ENCODE peak calls at places on chromosomes 6 and 20, in nine cellular contexts. O, H, S, I, Q, N, B, W and D are unnamed samples.

GRCh38 chr20:39876974-39877615 is 811.9 kb downstream of the MAFB start:
- DNase-seq in W (no peak), O (no peak), N (no peak), I (no peak), S (no peak), B (no peak), Q (no peak), H (no peak), D (no peak)

GRCh38 chr20:37207176-37207575 is 27.8 kb upstream of the MROH8 start:
- DNase-seq in Q (no peak), B (peak; percentile 73), O (no peak), I (no peak), S (no peak), W (no peak), N (no peak), H (no peak), D (no peak)

GRCh38 chr6:31834367-31834703 is 6.8 kb downstream of the HSPA1B start:
- DNase-seq in B (peak; percentile 96), S (peak; percentile 79), Q (peak; percentile 91), O (peak; percentile 60), W (peak; percentile 87), N (peak; percentile 78), H (peak; percentile 90), I (peak; percentile 70), D (peak; percentile 96)

GRCh38 chr6:55774542-55775318 is 100.7 kb downstream of the BMP5 start:
- DNase-seq in S (no peak), O (no peak), N (no peak), I (no peak), Q (no peak), H (no peak), B (no peak), W (no peak), D (no peak)

GRCh38 chr20:21048841-21049273 is 57.3 kb downstream of the LINC00237 start:
- DNase-seq in W (peak; percentile 48), B (no peak), Q (peak; percentile 52), H (peak; percentile 20), N (no peak), S (peak; percentile 3), I (peak; percentile 21), O (no peak), D (peak; percentile 62)

GRCh38 chr6:11209941-11210340 is 22.5 kb downstream of the NEDD9 start:
- DNase-seq in O (no peak), I (no peak), W (no peak), Q (peak; percentile 42), S (no peak), H (no peak), B (no peak), N (no peak), D (no peak)

GRCh38 chr6:39724787-39725631 is at the start of gene KIF6:
- DNase-seq in W (peak; percentile 83), N (peak; percentile 96), S (peak; percentile 60), I (peak; percentile 39), Q (peak; percentile 88), B (peak; percentile 91), H (peak; percentile 58), O (peak; percentile 68), D (no peak)

GRCh38 chr6:126927841-126928240 is 190.6 kb upstream of the RSPO3 start:
- DNase-seq in I (no peak), B (no peak), N (no peak), W (no peak), H (no peak), O (no peak), Q (no peak), S (no peak), D (no peak)

GRCh38 chr6:105669232-105669631 is 266.4 kb upstream of the PREP start:
- DNase-seq in N (no peak), Q (no peak), O (no peak), W (no peak), B (no peak), S (no peak), I (no peak), H (no peak), D (no peak)

GRCh38 chr6:54775586-54775985 is 71.0 kb upstream of the FAM83B start:
- DNase-seq in Q (no peak), B (no peak), H (no peak), N (no peak), W (no peak), O (no peak), I (no peak), S (no peak), D (no peak)

GRCh38 chr20:50646483-50646996 is 44.8 kb downstream of the RIPOR3 start:
- DNase-seq in W (no peak), I (no peak), H (peak; percentile 34), Q (no peak), B (peak; percentile 77), O (peak; percentile 89), S (no peak), N (no peak), D (no peak)

GRCh38 chr6:141562181-141562800 is 570.4 kb upstream of the GJE1 start:
- DNase-seq in S (no peak), B (peak; percentile 40), N (peak; percentile 7), O (no peak), Q (peak; percentile 87), W (peak; percentile 41), H (no peak), I (no peak), D (peak; percentile 66)

GRCh38 chr20:8633366-8633765 is 435.5 kb upstream of the PLCB4 start:
- DNase-seq in O (no peak), W (peak; percentile 15), S (no peak), Q (peak; percentile 43), N (no peak), H (peak; percentile 73), B (peak; percentile 79), I (no peak), D (no peak)

GRCh38 chr6:39073471-39074355 is 25.1 kb downstream of the GLP1R start:
- DNase-seq in W (no peak), I (no peak), H (no peak), B (no peak), O (no peak), N (no peak), S (no peak), Q (no peak), D (no peak)

GRCh38 chr6:45191414-45191813 is 136.7 kb upstream of the RUNX2 start:
- DNase-seq in W (no peak), B (no peak), I (no peak), Q (no peak), O (no peak), N (no peak), S (no peak), H (no peak), D (no peak)

GRCh38 chr6:2857580-2858337 is 16.1 kb upstream of the SERPINB1 start:
- DNase-seq in B (peak; percentile 70), I (peak; percentile 66), H (peak; percentile 91), N (no peak), S (peak; percentile 74), O (no peak), W (no peak), Q (peak; percentile 92), D (peak; percentile 61)

GRCh38 chr20:20130399-20130798 is 78.1 kb downstream of the CFAP61 start:
- DNase-seq in W (peak; percentile 18), S (peak; percentile 16), H (peak; percentile 26), I (no peak), B (no peak), O (no peak), N (no peak), Q (peak; percentile 18), D (peak; percentile 18)

GRCh38 chr6:127210725-127211124 is 55.9 kb upstream of the RNF146 start:
- DNase-seq in H (no peak), W (no peak), O (no peak), Q (peak; percentile 28), B (no peak), N (no peak), I (no peak), S (no peak), D (no peak)

GRCh38 chr6:77245026-77245425 is 218.3 kb downstream of the HTR1B start:
- DNase-seq in I (no peak), N (no peak), H (no peak), Q (no peak), O (no peak), B (no peak), W (no peak), S (no peak), D (no peak)

GRCh38 chr20:35171753-35172433 is at the start of gene PROCR:
- DNase-seq in H (peak; percentile 99), W (peak; percentile 96), N (peak; percentile 18), I (no peak), B (peak; percentile 98), Q (peak; percentile 23), O (peak; percentile 70), S (peak; percentile 20), D (peak; percentile 99)

GRCh38 chr6:21019614-21020013 is 485.4 kb downstream of the CDKAL1 start:
- DNase-seq in S (no peak), I (no peak), B (no peak), N (no peak), W (no peak), Q (peak; percentile 20), H (no peak), O (no peak), D (no peak)

GRCh38 chr20:21179796-21180195 is 53.9 kb downstream of the KIZ start:
- DNase-seq in W (no peak), O (peak; percentile 32), N (no peak), H (no peak), Q (no peak), I (no peak), S (no peak), B (peak; percentile 78), D (no peak)

GRCh38 chr20:58550661-58551060 is 35.5 kb upstream of the APCDD1L start:
- DNase-seq in W (no peak), Q (peak; percentile 47), O (peak; percentile 46), B (peak; percentile 39), N (no peak), S (no peak), I (no peak), H (no peak), D (no peak)

GRCh38 chr6:13480631-13481501 is 6.5 kb downstream of the GFOD1 start:
- DNase-seq in Q (no peak), I (no peak), H (no peak), O (no peak), N (no peak), W (no peak), B (no peak), S (no peak), D (no peak)

GRCh38 chr6:87139236-87139635 is 16.1 kb upstream of the ZNF292 start:
- DNase-seq in S (peak; percentile 61), O (no peak), B (peak; percentile 73), I (no peak), Q (peak; percentile 79), H (peak; percentile 51), W (peak; percentile 53), N (no peak), D (peak; percentile 69)